ENCODE peak calls at places on chromosomes 5 and 9, in five cellular contexts. One of them, this sample, is unnamed.

GRCh38 chr9:99681113-99681512 is 140.6 kb upstream of the NR4A3 start:
- DNase-seq in PC-3: no peak
- DNase-seq in HCT116: no peak
- DNase-seq in GM23338: no peak
- DNase-seq in esophagus muscularis mucosa: no peak
- DNase-seq in this sample: no peak

GRCh38 chr5:178297751-178298150 is 65.1 kb upstream of the PHYKPL start:
- DNase-seq in PC-3: no peak
- DNase-seq in HCT116: no peak
- DNase-seq in GM23338: no peak
- DNase-seq in esophagus muscularis mucosa: no peak
- DNase-seq in this sample: no peak

GRCh38 chr9:129318121-129319075 is 140.3 kb upstream of the IER5L start:
- DNase-seq in PC-3: no peak
- DNase-seq in HCT116: no peak
- DNase-seq in GM23338: no peak
- DNase-seq in esophagus muscularis mucosa: no peak
- DNase-seq in this sample: no peak

GRCh38 chr9:86340356-86341006 is 13.7 kb downstream of the TUT7 start:
- DNase-seq in PC-3: no peak
- DNase-seq in HCT116: no peak
- DNase-seq in GM23338: no peak
- DNase-seq in esophagus muscularis mucosa: no peak
- DNase-seq in this sample: no peak

GRCh38 chr9:14437336-14438231 is 123.6 kb upstream of the NFIB start:
- DNase-seq in PC-3: no peak
- DNase-seq in HCT116: no peak
- DNase-seq in GM23338: no peak
- DNase-seq in esophagus muscularis mucosa: no peak
- DNase-seq in this sample: no peak

GRCh38 chr9:97759611-97760288 is 62.6 kb upstream of the XPA start:
- DNase-seq in PC-3: no peak
- DNase-seq in HCT116: no peak
- DNase-seq in GM23338: no peak
- DNase-seq in esophagus muscularis mucosa: no peak
- DNase-seq in this sample: no peak

GRCh38 chr9:20197976-20198685 is 409.3 kb upstream of the SLC24A2 start:
- DNase-seq in PC-3: peak; percentile 65
- DNase-seq in HCT116: no peak
- DNase-seq in GM23338: peak; percentile 52
- DNase-seq in esophagus muscularis mucosa: no peak
- DNase-seq in this sample: peak; percentile 43

GRCh38 chr9:18594837-18595236 is 120.9 kb downstream of the ADAMTSL1 start:
- DNase-seq in PC-3: no peak
- DNase-seq in HCT116: no peak
- DNase-seq in GM23338: no peak
- DNase-seq in esophagus muscularis mucosa: no peak
- DNase-seq in this sample: peak; percentile 36

GRCh38 chr5:111083323-111083722 is 8.8 kb upstream of the WDR36 start:
- DNase-seq in PC-3: no peak
- DNase-seq in HCT116: no peak
- DNase-seq in GM23338: no peak
- DNase-seq in esophagus muscularis mucosa: no peak
- DNase-seq in this sample: no peak

GRCh38 chr9:77848428-77848827 is 183.2 kb downstream of the GNAQ start:
- DNase-seq in PC-3: no peak
- DNase-seq in HCT116: no peak
- DNase-seq in GM23338: no peak
- DNase-seq in esophagus muscularis mucosa: no peak
- DNase-seq in this sample: no peak

GRCh38 chr5:15383469-15383868 is 116.5 kb upstream of the FBXL7 start:
- DNase-seq in PC-3: peak; percentile 34
- DNase-seq in HCT116: no peak
- DNase-seq in GM23338: peak; percentile 77
- DNase-seq in esophagus muscularis mucosa: no peak
- DNase-seq in this sample: no peak

GRCh38 chr5:168807261-168807660 is 228.1 kb upstream of the PANK3 start:
- DNase-seq in PC-3: no peak
- DNase-seq in HCT116: no peak
- DNase-seq in GM23338: no peak
- DNase-seq in esophagus muscularis mucosa: no peak
- DNase-seq in this sample: no peak

DNA sequence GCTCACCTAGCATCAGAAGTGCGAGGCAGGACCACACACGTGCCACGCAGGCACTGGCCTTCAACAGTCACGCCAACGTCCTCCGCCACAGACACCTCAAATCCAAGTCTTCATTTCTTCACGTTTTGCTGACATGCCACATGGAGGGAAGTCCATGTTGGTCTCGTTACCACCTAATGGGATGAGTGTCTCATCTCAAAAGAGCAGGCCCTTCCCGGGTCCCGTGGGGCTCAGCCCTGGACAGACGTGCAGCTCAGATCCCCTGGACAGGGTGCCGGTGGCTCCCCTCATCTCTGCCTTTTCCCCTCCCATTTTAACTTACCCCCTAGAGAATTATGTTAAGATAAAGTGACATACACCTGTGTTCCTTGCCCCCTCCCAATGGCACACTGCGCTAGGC is 76.8 kb downstream of the MRPL36 start:
- DNase-seq in PC-3: no peak
- DNase-seq in HCT116: no peak
- DNase-seq in GM23338: no peak
- DNase-seq in esophagus muscularis mucosa: no peak
- DNase-seq in this sample: no peak
- H3K36me3 ChIP-seq in PC-3: no peaks in the 10 kb centered on the region
- H3K36me3 ChIP-seq in HCT116: no peaks in the 10 kb centered on the region
- H3K36me3 ChIP-seq in GM23338: no peaks in the 10 kb centered on the region
- H3K36me3 ChIP-seq in esophagus muscularis mucosa: no peaks in the 10 kb centered on the region
- H3K36me3 ChIP-seq in this sample: no peaks in the 10 kb centered on the region

DNA sequence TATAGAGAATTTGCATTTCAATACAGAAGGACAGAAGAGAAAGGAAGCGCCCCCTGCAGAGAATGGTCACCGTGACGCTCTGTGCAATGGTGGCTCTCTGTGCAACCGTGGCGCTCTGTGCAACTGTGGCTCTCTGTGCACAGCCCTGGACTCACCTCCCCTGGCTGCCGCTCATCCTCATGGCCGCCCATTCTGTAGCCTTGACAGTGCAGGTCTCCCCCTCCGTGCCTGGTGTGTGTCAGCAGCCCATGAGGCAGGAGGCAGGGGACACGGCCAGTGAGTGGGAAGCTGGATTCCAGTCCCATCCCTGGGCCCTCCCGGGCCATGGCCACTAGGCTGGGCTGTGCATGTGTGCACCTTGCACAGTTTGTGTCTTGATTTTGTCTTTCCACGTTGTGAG is 12.0 kb downstream of the EXOC3 start:
- DNase-seq in PC-3: no peak
- DNase-seq in HCT116: no peak
- DNase-seq in GM23338: peak; percentile 39
- DNase-seq in esophagus muscularis mucosa: no peak
- DNase-seq in this sample: no peak
- H3K36me3 ChIP-seq in PC-3: peaks cover 68% of the 10 kb centered on the region
- H3K36me3 ChIP-seq in HCT116: peaks cover 19% of the 10 kb centered on the region
- H3K36me3 ChIP-seq in GM23338: peaks cover 9% of the 10 kb centered on the region
- H3K36me3 ChIP-seq in esophagus muscularis mucosa: peaks cover 83% of the 10 kb centered on the region
- H3K36me3 ChIP-seq in this sample: peaks cover 9% of the 10 kb centered on the region

DNA sequence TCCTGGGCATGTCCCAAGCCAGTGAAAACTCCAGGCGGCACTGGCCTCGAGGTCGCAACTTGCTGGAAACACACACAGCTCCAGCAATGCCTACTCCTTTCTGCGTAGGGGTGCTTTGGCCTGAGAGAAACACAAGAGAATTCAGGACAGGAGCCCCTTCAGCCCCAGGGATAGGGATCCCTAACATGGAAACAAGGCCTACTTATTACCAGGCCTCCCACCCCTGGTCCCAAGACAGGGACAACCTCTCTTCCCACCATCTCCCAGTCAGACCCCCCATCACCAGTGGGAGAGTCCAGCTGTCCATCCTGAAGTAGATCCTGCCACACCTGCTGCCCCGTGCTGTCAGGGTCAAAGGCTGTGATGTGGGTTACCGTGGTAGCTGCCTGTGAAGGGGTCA is 7.8 kb downstream of the CREB3 start:
- DNase-seq in PC-3: no peak
- DNase-seq in HCT116: no peak
- DNase-seq in GM23338: no peak
- DNase-seq in esophagus muscularis mucosa: no peak
- DNase-seq in this sample: no peak
- H3K36me3 ChIP-seq in PC-3: peaks cover 62% of the 10 kb centered on the region
- H3K36me3 ChIP-seq in HCT116: peaks cover 64% of the 10 kb centered on the region
- H3K36me3 ChIP-seq in GM23338: peaks cover 45% of the 10 kb centered on the region
- H3K36me3 ChIP-seq in esophagus muscularis mucosa: peaks cover 96% of the 10 kb centered on the region
- H3K36me3 ChIP-seq in this sample: peaks cover 63% of the 10 kb centered on the region

GRCh38 chr5:116488334-116488733 is 86.3 kb downstream of the SEMA6A start:
- DNase-seq in PC-3: peak; percentile 53
- DNase-seq in HCT116: no peak
- DNase-seq in GM23338: no peak
- DNase-seq in esophagus muscularis mucosa: peak; percentile 14
- DNase-seq in this sample: peak; percentile 32
- H3K36me3 ChIP-seq in PC-3: no peaks in the 10 kb centered on the region
- H3K36me3 ChIP-seq in HCT116: no peaks in the 10 kb centered on the region
- H3K36me3 ChIP-seq in GM23338: peaks cover 100% of the 10 kb centered on the region
- H3K36me3 ChIP-seq in esophagus muscularis mucosa: peaks cover 4% of the 10 kb centered on the region
- H3K36me3 ChIP-seq in this sample: no peaks in the 10 kb centered on the region

GRCh38 chr9:124410321-124410913 is 4.8 kb downstream of the PSMB7 start:
- DNase-seq in PC-3: no peak
- DNase-seq in HCT116: no peak
- DNase-seq in GM23338: peak; percentile 38
- DNase-seq in esophagus muscularis mucosa: no peak
- DNase-seq in this sample: no peak
- H3K36me3 ChIP-seq in PC-3: peaks cover 79% of the 10 kb centered on the region
- H3K36me3 ChIP-seq in HCT116: peaks cover 57% of the 10 kb centered on the region
- H3K36me3 ChIP-seq in GM23338: peaks cover 61% of the 10 kb centered on the region
- H3K36me3 ChIP-seq in esophagus muscularis mucosa: peaks cover 78% of the 10 kb centered on the region
- H3K36me3 ChIP-seq in this sample: peaks cover 35% of the 10 kb centered on the region

GRCh38 chr5:159163027-159163699 is 46.2 kb downstream of the RNF145 start:
- DNase-seq in PC-3: peak; percentile 76
- DNase-seq in HCT116: peak; percentile 32
- DNase-seq in GM23338: no peak
- DNase-seq in esophagus muscularis mucosa: no peak
- DNase-seq in this sample: peak; percentile 97
- H3K36me3 ChIP-seq in PC-3: peaks cover 9% of the 10 kb centered on the region
- H3K36me3 ChIP-seq in HCT116: peaks cover 16% of the 10 kb centered on the region
- H3K36me3 ChIP-seq in GM23338: no peaks in the 10 kb centered on the region
- H3K36me3 ChIP-seq in esophagus muscularis mucosa: peaks cover 27% of the 10 kb centered on the region
- H3K36me3 ChIP-seq in this sample: peaks cover 33% of the 10 kb centered on the region

This sample was measured in mammary epithelial cell.